ENCODE peak calls at places on chromosomes 7 and 10, in seven cellular contexts. A, Q, J, L, D, I and T are unnamed samples.

GRCh38 chr10:6841746-6842145 is 261.7 kb upstream of the PRKCQ start:
- DNase-seq in A (no peak), Q (no peak), J (no peak), L (no peak), D (no peak), I (no peak), T (no peak)

GRCh38 chr10:97651773-97652172 is 11.3 kb downstream of the PI4K2A start:
- DNase-seq in A (no peak), Q (no peak), J (no peak), L (no peak), D (no peak), I (no peak), T (no peak)

GRCh38 chr7:74051629-74052410 is 23.8 kb downstream of the ELN start:
- DNase-seq in A (no peak), Q (no peak), J (peak), L (peak), D (no peak), I (peak), T (no peak)

GRCh38 chr7:94205529-94205928 is 189.2 kb upstream of the COL1A2 start:
- DNase-seq in A (no peak), Q (no peak), J (no peak), L (no peak), D (no peak), I (no peak), T (no peak)

GRCh38 chr7:35248576-35249536 is 5.0 kb downstream of the TBX20 start:
- DNase-seq in A (no peak), Q (no peak), J (no peak), L (no peak), D (no peak), I (no peak), T (no peak)

GRCh38 chr7:129535896-129536295 is 33.6 kb downstream of the SMKR1 start:
- DNase-seq in A (no peak), Q (no peak), J (peak), L (no peak), D (peak), I (no peak), T (no peak)

GRCh38 chr7:143325215-143325614 is 9.3 kb downstream of the CLCN1 start:
- DNase-seq in A (no peak), Q (no peak), J (no peak), L (no peak), D (no peak), I (no peak), T (no peak)

GRCh38 chr7:83984076-83984475 is 210.5 kb downstream of the SEMA3A start:
- DNase-seq in A (no peak), Q (no peak), J (no peak), L (no peak), D (no peak), I (no peak), T (no peak)

GRCh38 chr10:13614530-13615332 is 28.0 kb downstream of the PRPF18 start:
- DNase-seq in A (no peak), Q (no peak), J (no peak), L (no peak), D (no peak), I (no peak), T (peak)

GRCh38 chr7:148733496-148733895 is 34.8 kb downstream of the CUL1 start:
- DNase-seq in A (no peak), Q (no peak), J (no peak), L (no peak), D (no peak), I (no peak), T (no peak)

GRCh38 chr7:90599038-90599437 is 2.9 kb downstream of the CDK14 start:
- DNase-seq in A (no peak), Q (no peak), J (no peak), L (no peak), D (no peak), I (peak), T (no peak)

GRCh38 chr7:1355568-1356340 is 103.5 kb downstream of the MICALL2 start:
- DNase-seq in A (no peak), Q (no peak), J (no peak), L (no peak), D (no peak), I (no peak), T (no peak)

GRCh38 chr10:91536101-91536500 is 96.8 kb downstream of the PPP1R3C start:
- DNase-seq in A (no peak), Q (no peak), J (no peak), L (no peak), D (no peak), I (peak), T (no peak)

GRCh38 chr7:104933433-104934074 is 80.5 kb upstream of the KMT2E start:
- DNase-seq in A (no peak), Q (peak), J (no peak), L (no peak), D (no peak), I (no peak), T (no peak)

GRCh38 chr10:94397549-94398370 is 4.6 kb upstream of the TBC1D12 start:
- DNase-seq in A (peak), Q (no peak), J (no peak), L (no peak), D (no peak), I (no peak), T (peak)

GRCh38 chr7:27419581-27420177 is 177.1 kb downstream of the EVX1 start:
- DNase-seq in A (no peak), Q (no peak), J (no peak), L (no peak), D (no peak), I (no peak), T (no peak)